ENCODE peak calls at places on chromosomes 3 and 15, in four cellular contexts. B is fibroblast of the aortic adventitia, Y is GM06990, D is PC-9. K is an unnamed sample.

GRCh38 chr3:58471025-58471887 is 20.6 kb upstream of the KCTD6 start:
- DNase-seq in B (peak), Y (no peak), D (peak), K (peak)

GRCh38 chr3:74447221-74447620 is 167.2 kb downstream of the CNTN3 start:
- DNase-seq in B (no peak), Y (no peak), D (no peak), K (no peak)

GRCh38 chr15:74995779-74996765 is 709 bp downstream of the SCAMP5 start:
- DNase-seq in B (no peak), Y (no peak), D (no peak), K (peak)

GRCh38 chr15:101179341-101180153 is 72.3 kb downstream of the CHSY1 start:
- DNase-seq in B (peak), Y (no peak), D (no peak), K (no peak)

GRCh38 chr15:31782016-31782783 is 248.1 kb upstream of the CHRNA7 start:
- DNase-seq in B (no peak), Y (no peak), D (no peak), K (no peak)

GRCh38 chr3:20232906-20233305 is 46.9 kb upstream of the SGO1 start:
- DNase-seq in B (no peak), Y (no peak), D (no peak), K (no peak)

GRCh38 chr3:186021673-186022362 is 84.0 kb upstream of the TRA2B start:
- DNase-seq in B (peak), Y (no peak), D (peak), K (no peak)

GRCh38 chr15:65395567-65396185 is 17.9 kb upstream of the IGDCC3 start:
- DNase-seq in B (no peak), Y (no peak), D (no peak), K (peak)

GRCh38 chr15:56568466-56569167 is 103.7 kb upstream of the MNS1 start:
- DNase-seq in B (no peak), Y (no peak), D (no peak), K (no peak)

GRCh38 chr15:80093854-80094418 is 34.5 kb downstream of the ZFAND6 start:
- DNase-seq in B (peak), Y (no peak), D (no peak), K (peak)

GRCh38 chr3:83230376-83230775 is 1468.9 kb upstream of the GBE1 start:
- DNase-seq in B (no peak), Y (no peak), D (no peak), K (no peak)

GRCh38 chr3:112744825-112745566 is 101.7 kb downstream of the CD200R1L start:
- DNase-seq in B (peak), Y (no peak), D (no peak), K (no peak)

GRCh38 chr15:86595741-86596140 is 516.1 kb downstream of the AGBL1 start:
- DNase-seq in B (no peak), Y (no peak), D (no peak), K (no peak)

GRCh38 chr15:64386291-64386690 is 1.3 kb upstream of the TRIP4 start:
- DNase-seq in B (no peak), Y (no peak), D (no peak), K (no peak)

GRCh38 chr15:64383760-64384159 is 2.5 kb upstream of the PCLAF start:
- DNase-seq in B (no peak), Y (no peak), D (no peak), K (no peak)

GRCh38 chr15:64379216-64379960 is 1.9 kb downstream of the PCLAF start:
- DNase-seq in B (no peak), Y (no peak), D (no peak), K (no peak)

GRCh38 chr15:64381000-64381751 is at the start of gene PCLAF:
- DNase-seq in B (peak), Y (peak), D (peak), K (peak)
- TF ChIP-seq CTCF in B (no peak), Y (peak), D (no peak), K (no peak)

GRCh38 chr3:15637131-15637951 is 35.8 kb downstream of the BTD start:
- DNase-seq in B (no peak), Y (peak), D (no peak), K (no peak)
- TF ChIP-seq CTCF in B (no peak), Y (no peak), D (no peak), K (no peak)

GRCh38 chr15:99390667-99391066 is 139.4 kb downstream of the LRRC28 start:
- DNase-seq in B (no peak), Y (no peak), D (no peak), K (no peak)
- TF ChIP-seq CTCF in B (no peak), Y (no peak), D (peak), K (no peak)

GRCh38 chr15:70504988-70505387 is 258.4 kb downstream of the UACA start:
- DNase-seq in B (no peak), Y (no peak), D (no peak), K (no peak)

GRCh38 chr15:70503073-70503745 is 260.1 kb downstream of the UACA start:
- DNase-seq in B (no peak), Y (peak), D (no peak), K (no peak)

GRCh38 chr15:70504305-70504951 is 258.9 kb downstream of the UACA start:
- DNase-seq in B (peak), Y (peak), D (peak), K (no peak)

GRCh38 chr15:70502576-70502975 is 260.8 kb downstream of the UACA start:
- DNase-seq in B (no peak), Y (no peak), D (no peak), K (no peak)

GRCh38 chr15:70503798-70504304 is 259.5 kb downstream of the UACA start:
- DNase-seq in B (no peak), Y (peak), D (no peak), K (no peak)
- TF ChIP-seq CTCF in B (no peak), Y (no peak), D (no peak), K (no peak)

DNA sequence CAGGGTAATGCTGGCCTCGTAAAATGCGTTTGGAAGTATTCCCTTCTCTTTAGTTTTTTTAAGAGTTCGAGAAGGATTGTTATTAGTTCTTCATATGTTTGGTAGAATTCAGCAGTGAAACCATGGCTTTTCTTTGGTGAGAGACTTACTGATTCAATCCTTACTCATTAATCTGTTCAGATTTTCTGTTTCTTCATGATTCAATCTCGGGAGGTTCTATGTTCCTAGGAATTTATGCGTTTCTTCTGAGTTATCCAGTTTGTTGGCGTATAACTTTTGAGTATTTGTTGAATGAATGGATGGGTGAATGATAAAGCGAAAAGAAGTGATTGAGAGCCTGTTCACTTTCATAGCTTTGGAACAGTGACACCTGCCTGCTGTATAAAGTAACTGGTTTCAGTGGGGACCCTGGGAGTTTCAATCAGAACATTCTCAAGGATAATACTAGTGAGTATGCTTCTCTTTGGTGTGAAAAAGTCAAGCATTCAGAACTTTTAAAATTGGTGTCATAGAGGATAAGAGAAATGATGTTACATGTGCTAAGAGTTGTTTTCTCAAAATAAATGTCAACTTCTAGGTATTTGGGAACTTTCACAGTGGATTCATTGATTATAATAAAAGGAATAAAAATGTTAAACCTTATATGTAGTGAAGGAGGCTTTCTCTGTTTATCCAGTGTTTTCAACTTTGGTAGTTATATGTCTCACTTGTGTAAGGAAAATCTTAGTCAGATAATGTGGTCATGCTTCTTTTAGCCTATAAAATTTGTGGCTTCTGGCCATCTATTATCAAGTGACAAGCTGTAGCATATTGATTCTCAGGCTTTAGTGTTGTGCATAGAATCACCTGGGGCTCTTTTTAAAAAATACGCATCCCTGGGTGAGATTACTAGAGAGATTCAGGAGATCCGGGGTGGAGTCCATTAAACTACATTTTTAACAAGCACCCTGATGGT is 11.7 kb downstream of the LRCH3 start:
- DNase-seq in B (no peak), Y (no peak), D (no peak), K (no peak)
- TF ChIP-seq CTCF in B (peak), Y (no peak), D (peak), K (no peak)

K was measured in nephron progenitor cell.